ENCODE peak calls at places on chromosomes 5 and 9, in seven cellular contexts. G, Z, M, I, B, D and X are unnamed samples.
A peak's percentile ranks its signal among the peaks of the same experiment; 100 is the strongest.

GRCh38 chr9:132630811-132631210 is 39.0 kb downstream of the DDX31 start:
- DNase-seq in G (no peak), Z (no peak), M (no peak), I (no peak), B (no peak), D (no peak), X (no peak)

GRCh38 chr5:135478938-135479337 is 26.8 kb upstream of the TIFAB start:
- DNase-seq in G (no peak), Z (no peak), M (no peak), I (no peak), B (no peak), D (no peak), X (no peak)

GRCh38 chr5:150584561-150585335 is 55.7 kb upstream of the SYNPO start:
- DNase-seq in G (no peak), Z (no peak), M (no peak), I (no peak), B (no peak), D (no peak), X (no peak)

GRCh38 chr5:88188458-88189132 is 80.0 kb downstream of the TMEM161B start:
- DNase-seq in G (no peak), Z (no peak), M (no peak), I (no peak), B (no peak), D (no peak), X (peak; percentile 3)

GRCh38 chr9:129362287-129363098 is 184.4 kb upstream of the IER5L start:
- DNase-seq in G (no peak), Z (no peak), M (no peak), I (no peak), B (no peak), D (no peak), X (no peak)

GRCh38 chr5:132378580-132378979 is 9.1 kb downstream of the SLC22A5 start:
- DNase-seq in G (no peak), Z (peak; percentile 52), M (no peak), I (no peak), B (no peak), D (no peak), X (peak; percentile 42)

GRCh38 chr5:119706049-119706448 is 76.7 kb downstream of the FAM170A start:
- DNase-seq in G (no peak), Z (no peak), M (no peak), I (no peak), B (no peak), D (no peak), X (no peak)

GRCh38 chr9:33517373-33517772 is 6.7 kb upstream of the ANKRD18B start:
- DNase-seq in G (peak; percentile 34), Z (peak; percentile 60), M (no peak), I (no peak), B (peak; percentile 35), D (no peak), X (peak; percentile 75)

GRCh38 chr5:149062371-149063016 is 368 bp downstream of the SH3TC2 start:
- DNase-seq in G (no peak), Z (peak; percentile 88), M (no peak), I (no peak), B (peak; percentile 74), D (no peak), X (peak; percentile 95)

GRCh38 chr9:85971731-85972130 is 30.8 kb downstream of the NAA35 start:
- DNase-seq in G (no peak), Z (peak; percentile 10), M (no peak), I (no peak), B (no peak), D (no peak), X (peak; percentile 24)

GRCh38 chr9:306907-307306 is 92.2 kb downstream of the DOCK8 start:
- DNase-seq in G (no peak), Z (no peak), M (no peak), I (peak; percentile 29), B (no peak), D (no peak), X (no peak)

GRCh38 chr9:134992755-134993124 is 75.0 kb upstream of the FCN1 start:
- DNase-seq in G (no peak), Z (no peak), M (no peak), I (no peak), B (no peak), D (no peak), X (no peak)

GRCh38 chr9:4837126-4837767 is 44.5 kb downstream of the RCL1 start:
- DNase-seq in G (no peak), Z (peak; percentile 42), M (no peak), I (no peak), B (no peak), D (no peak), X (no peak)

GRCh38 chr5:136802382-136802781 is 437.0 kb upstream of the TRPC7 start:
- DNase-seq in G (no peak), Z (peak; percentile 5), M (no peak), I (no peak), B (no peak), D (no peak), X (peak; percentile 61)

GRCh38 chr9:137383453-137384115 is 39.4 kb downstream of the EXD3 start:
- DNase-seq in G (no peak), Z (no peak), M (no peak), I (no peak), B (no peak), D (no peak), X (no peak)

GRCh38 chr5:157994271-157994691 is 135.3 kb upstream of the CLINT1 start:
- DNase-seq in G (no peak), Z (no peak), M (no peak), I (peak; percentile 21), B (no peak), D (no peak), X (no peak)

GRCh38 chr5:100595152-100595811 is 60.1 kb downstream of the FAM174A start:
- DNase-seq in G (no peak), Z (peak; percentile 97), M (no peak), I (no peak), B (peak; percentile 50), D (no peak), X (peak; percentile 93)

GRCh38 chr5:67095346-67095871 is 101.2 kb downstream of the CD180 start:
- DNase-seq in G (no peak), Z (peak; percentile 33), M (peak; percentile 18), I (no peak), B (no peak), D (no peak), X (peak; percentile 20)

GRCh38 chr9:132141364-132141947 is 20.4 kb upstream of the NTNG2 start:
- DNase-seq in G (no peak), Z (no peak), M (no peak), I (no peak), B (peak; percentile 44), D (no peak), X (peak; percentile 50)

GRCh38 chr9:37840560-37841194 is 40.1 kb downstream of the DCAF10 start:
- DNase-seq in G (no peak), Z (peak; percentile 88), M (no peak), I (no peak), B (peak; percentile 16), D (no peak), X (peak; percentile 91)

GRCh38 chr9:97397220-97397619 is 14.7 kb upstream of the TDRD7 start:
- DNase-seq in G (no peak), Z (no peak), M (no peak), I (peak; percentile 32), B (no peak), D (no peak), X (no peak)

GRCh38 chr5:53456366-53456765 is 24.1 kb upstream of the FST start:
- DNase-seq in G (no peak), Z (no peak), M (no peak), I (no peak), B (no peak), D (no peak), X (no peak)

GRCh38 chr5:137036630-137037029 is 462.5 kb downstream of the SPOCK1 start:
- DNase-seq in G (no peak), Z (no peak), M (no peak), I (no peak), B (no peak), D (no peak), X (no peak)

GRCh38 chr9:136526625-136527066 is 19.2 kb downstream of the NOTCH1 start:
- DNase-seq in G (no peak), Z (no peak), M (no peak), I (no peak), B (no peak), D (no peak), X (no peak)

GRCh38 chr5:159965031-159965837 is 43.7 kb upstream of the TTC1 start:
- DNase-seq in G (peak; percentile 65), Z (peak; percentile 57), M (no peak), I (no peak), B (peak; percentile 78), D (no peak), X (peak; percentile 55)

GRCh38 chr5:37248970-37249819 is at the start of gene CPLANE1:
- DNase-seq in G (peak; percentile 79), Z (peak; percentile 74), M (peak; percentile 61), I (peak; percentile 55), B (peak; percentile 79), D (peak; percentile 55), X (peak; percentile 76)

GRCh38 chr5:175728885-175729828 is 71.3 kb downstream of the HRH2 start:
- DNase-seq in G (no peak), Z (no peak), M (no peak), I (no peak), B (peak; percentile 15), D (no peak), X (no peak)

GRCh38 chr9:108410161-108410560 is 445.6 kb downstream of the ACTL7B start:
- DNase-seq in G (no peak), Z (no peak), M (no peak), I (no peak), B (no peak), D (no peak), X (no peak)

GRCh38 chr9:34125681-34126206 is 754 bp downstream of the DCAF12 start:
- DNase-seq in G (peak; percentile 26), Z (peak; percentile 41), M (no peak), I (peak; percentile 14), B (peak; percentile 55), D (no peak), X (peak; percentile 15)

GRCh38 chr5:143576721-143577484 is 173.4 kb upstream of the NR3C1 start:
- DNase-seq in G (no peak), Z (peak; percentile 85), M (no peak), I (no peak), B (peak; percentile 10), D (no peak), X (no peak)

GRCh38 chr9:76699966-76700365 is 64.3 kb upstream of the PCA3 start:
- DNase-seq in G (no peak), Z (peak; percentile 77), M (no peak), I (no peak), B (peak; percentile 17), D (no peak), X (peak; percentile 84)

GRCh38 chr5:176820937-176821336 is 10.6 kb downstream of the UNC5A start:
- DNase-seq in G (no peak), Z (no peak), M (no peak), I (no peak), B (no peak), D (no peak), X (no peak)

GRCh38 chr5:57435701-57436134 is 46.9 kb downstream of the ACTBL2 start:
- DNase-seq in G (no peak), Z (peak; percentile 99), M (no peak), I (no peak), B (peak; percentile 41), D (no peak), X (peak; percentile 74)